ENCODE peak calls at places on chromosome 18, in four cellular contexts. One of them, this sample, is unnamed.

GRCh38 chr18:79393181-79393598 is 2.5 kb upstream of the NFATC1 start:
- DNase-seq in bronchial epithelial cell: no peak
- DNase-seq in AG04450: no peak
- DNase-seq in choroid plexus epithelial cell: no peak
- DNase-seq in this sample: no peak

GRCh38 chr18:48996901-48997463 is 46.2 kb upstream of the SMAD7 start:
- DNase-seq in AG04450: no peak
- DNase-seq in bronchial epithelial cell: peak
- DNase-seq in choroid plexus epithelial cell: peak
- DNase-seq in this sample: peak

GRCh38 chr18:36212301-36212977 is 25.1 kb downstream of the MOCOS start:
- DNase-seq in choroid plexus epithelial cell: peak
- DNase-seq in AG04450: no peak
- DNase-seq in bronchial epithelial cell: no peak
- DNase-seq in this sample: no peak

GRCh38 chr18:34773961-34774754 is 64.1 kb downstream of the DTNA start:
- DNase-seq in choroid plexus epithelial cell: peak
- DNase-seq in AG04450: no peak
- DNase-seq in bronchial epithelial cell: peak
- DNase-seq in this sample: peak

GRCh38 chr18:41767960-41768359 is 187.1 kb upstream of the PIK3C3 start:
- DNase-seq in choroid plexus epithelial cell: peak
- DNase-seq in bronchial epithelial cell: peak
- DNase-seq in AG04450: peak
- DNase-seq in this sample: peak

GRCh38 chr18:56305583-56305982 is 332.8 kb downstream of the TXNL1 start:
- DNase-seq in bronchial epithelial cell: peak
- DNase-seq in AG04450: no peak
- DNase-seq in choroid plexus epithelial cell: no peak
- DNase-seq in this sample: peak

GRCh38 chr18:48326901-48327675 is 82.1 kb downstream of the ZBTB7C start:
- DNase-seq in AG04450: no peak
- DNase-seq in choroid plexus epithelial cell: peak
- DNase-seq in bronchial epithelial cell: peak
- DNase-seq in this sample: peak

GRCh38 chr18:3420919-3421279 is 29.1 kb upstream of the TGIF1 start:
- DNase-seq in bronchial epithelial cell: no peak
- DNase-seq in choroid plexus epithelial cell: no peak
- DNase-seq in AG04450: no peak
- DNase-seq in this sample: no peak

GRCh38 chr18:74806700-74807416 is 209.2 kb downstream of the ZNF407 start:
- DNase-seq in AG04450: peak
- DNase-seq in bronchial epithelial cell: peak
- DNase-seq in choroid plexus epithelial cell: peak
- DNase-seq in this sample: peak

GRCh38 chr18:7084080-7084765 is 33.4 kb downstream of the LAMA1 start:
- DNase-seq in AG04450: peak
- DNase-seq in bronchial epithelial cell: peak
- DNase-seq in choroid plexus epithelial cell: peak
- DNase-seq in this sample: peak

GRCh38 chr18:21163647-21164625 is 52.3 kb upstream of the ROCK1 start:
- DNase-seq in choroid plexus epithelial cell: peak
- DNase-seq in bronchial epithelial cell: peak
- DNase-seq in AG04450: peak
- DNase-seq in this sample: peak

GRCh38 chr18:3525870-3526420 is 76.0 kb downstream of the TGIF1 start:
- DNase-seq in choroid plexus epithelial cell: peak
- DNase-seq in AG04450: no peak
- DNase-seq in bronchial epithelial cell: no peak
- DNase-seq in this sample: no peak

GRCh38 chr18:26215247-26215970 is 10.8 kb upstream of the TAF4B start:
- DNase-seq in bronchial epithelial cell: no peak
- DNase-seq in choroid plexus epithelial cell: no peak
- DNase-seq in AG04450: no peak
- DNase-seq in this sample: no peak

GRCh38 chr18:42078711-42079110 is 123.7 kb downstream of the PIK3C3 start:
- DNase-seq in bronchial epithelial cell: no peak
- DNase-seq in choroid plexus epithelial cell: peak
- DNase-seq in AG04450: peak
- DNase-seq in this sample: no peak

GRCh38 chr18:48872234-48873145 is 78.3 kb downstream of the SMAD7 start:
- DNase-seq in AG04450: no peak
- DNase-seq in bronchial epithelial cell: peak
- DNase-seq in choroid plexus epithelial cell: peak
- DNase-seq in this sample: peak

DNA sequence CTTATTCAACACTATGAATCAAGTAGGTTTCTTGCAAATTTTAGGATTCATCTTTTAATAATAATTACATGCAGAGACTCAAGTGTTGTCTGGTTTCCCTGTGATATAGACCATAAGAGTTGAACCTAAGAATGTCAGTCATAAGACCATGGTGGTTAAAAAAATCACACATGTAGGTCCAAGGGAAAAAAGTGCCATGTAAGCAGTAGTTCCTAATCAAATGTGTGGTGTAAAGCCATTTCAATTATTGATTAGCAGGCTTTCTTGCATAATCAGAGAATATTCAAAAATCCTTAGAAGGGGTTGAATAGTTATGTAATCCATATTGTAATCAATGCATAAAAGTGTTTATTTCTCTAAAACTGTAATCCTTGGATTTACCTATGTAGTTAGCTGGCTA is 93.8 kb downstream of the DCC start:
- DNase-seq in AG04450: no peak
- DNase-seq in choroid plexus epithelial cell: no peak
- DNase-seq in bronchial epithelial cell: no peak
- DNase-seq in this sample: no peak
- TF ChIP-seq CTCF in AG04450: no peak
- TF ChIP-seq CTCF in choroid plexus epithelial cell: no peak
- TF ChIP-seq CTCF in bronchial epithelial cell: no peak
- TF ChIP-seq CTCF in this sample: no peak

DNA sequence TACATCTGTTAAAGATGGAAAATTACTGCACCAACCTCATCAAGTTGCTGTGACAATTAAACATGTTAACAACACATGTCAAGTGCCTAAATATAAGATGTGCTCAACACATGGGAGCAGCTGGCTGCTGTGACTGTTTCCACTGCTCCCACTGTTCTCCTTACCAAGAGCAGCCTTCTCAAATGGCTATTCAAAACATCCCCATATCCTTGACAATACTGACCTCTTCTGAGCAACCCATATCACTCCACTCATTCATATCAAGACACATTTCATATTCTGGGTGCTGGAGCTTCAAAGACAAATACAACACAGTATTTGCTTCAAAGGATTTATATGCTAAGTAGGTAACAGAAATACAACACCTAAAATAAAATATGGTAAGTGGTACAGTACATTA is 60.3 kb downstream of the PIAS2 start:
- DNase-seq in bronchial epithelial cell: no peak
- DNase-seq in choroid plexus epithelial cell: peak
- DNase-seq in AG04450: no peak
- DNase-seq in this sample: no peak
- TF ChIP-seq CTCF in bronchial epithelial cell: no peak
- TF ChIP-seq CTCF in choroid plexus epithelial cell: no peak
- TF ChIP-seq CTCF in AG04450: no peak
- TF ChIP-seq CTCF in this sample: no peak

DNA sequence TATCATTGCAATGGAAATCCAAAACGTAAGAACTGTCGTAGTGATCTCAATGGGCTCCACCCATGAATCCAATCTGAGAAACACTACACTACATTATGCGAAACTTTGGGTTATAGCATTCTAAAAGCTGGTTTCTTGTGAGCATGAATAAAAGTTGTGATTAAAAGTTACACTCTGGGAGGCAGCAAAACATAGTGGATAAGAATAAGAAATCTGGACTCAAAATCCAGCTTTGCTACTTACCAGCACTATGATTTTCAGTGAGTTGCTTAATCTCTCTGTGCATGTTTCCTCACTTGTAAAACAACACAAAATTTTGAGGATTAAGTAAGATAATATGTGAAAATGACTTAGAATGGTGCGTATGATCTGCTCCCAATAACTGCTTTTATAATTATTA is 25.7 kb upstream of the THOC1 start:
- DNase-seq in choroid plexus epithelial cell: peak
- DNase-seq in bronchial epithelial cell: no peak
- DNase-seq in AG04450: no peak
- DNase-seq in this sample: no peak
- TF ChIP-seq CTCF in choroid plexus epithelial cell: peak
- TF ChIP-seq CTCF in bronchial epithelial cell: no peak
- TF ChIP-seq CTCF in AG04450: peak
- TF ChIP-seq CTCF in this sample: no peak

GRCh38 chr18:57856128-57856527 is 53.0 kb upstream of the ATP8B1 start:
- DNase-seq in bronchial epithelial cell: no peak
- DNase-seq in AG04450: no peak
- DNase-seq in choroid plexus epithelial cell: no peak
- DNase-seq in this sample: no peak

GRCh38 chr18:57863706-57864105 is 60.6 kb upstream of the ATP8B1 start:
- DNase-seq in choroid plexus epithelial cell: no peak
- DNase-seq in bronchial epithelial cell: peak
- DNase-seq in AG04450: no peak
- DNase-seq in this sample: no peak

GRCh38 chr18:57854726-57855125 is 51.6 kb upstream of the ATP8B1 start:
- DNase-seq in choroid plexus epithelial cell: no peak
- DNase-seq in AG04450: no peak
- DNase-seq in bronchial epithelial cell: no peak
- DNase-seq in this sample: no peak

GRCh38 chr18:57856707-57857280 is 53.7 kb upstream of the ATP8B1 start:
- DNase-seq in bronchial epithelial cell: no peak
- DNase-seq in choroid plexus epithelial cell: no peak
- DNase-seq in AG04450: no peak
- DNase-seq in this sample: no peak

DNA sequence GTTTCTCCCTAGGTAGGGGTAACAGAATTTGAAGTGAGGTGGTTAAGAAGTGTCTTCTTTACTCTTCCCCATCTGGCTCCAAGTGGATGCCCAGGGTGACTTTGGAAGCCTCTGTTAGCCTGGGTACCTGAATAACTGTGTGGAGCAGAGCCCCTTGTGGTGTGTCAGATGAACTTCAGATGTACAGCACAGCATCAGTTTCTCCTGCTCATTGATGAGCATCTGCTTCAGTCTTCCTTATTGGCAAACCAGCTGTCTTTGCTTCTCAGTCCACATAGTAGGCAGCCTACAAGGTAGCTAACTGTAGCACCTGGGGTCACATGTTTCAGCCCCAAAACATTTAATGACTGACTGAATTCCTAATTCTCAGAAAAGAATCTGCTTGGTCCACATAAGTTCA is 56.2 kb upstream of the ATP8B1 start:
- DNase-seq in bronchial epithelial cell: peak
- DNase-seq in choroid plexus epithelial cell: peak
- DNase-seq in AG04450: no peak
- DNase-seq in this sample: peak
- TF ChIP-seq CTCF in bronchial epithelial cell: peak
- TF ChIP-seq CTCF in choroid plexus epithelial cell: peak
- TF ChIP-seq CTCF in AG04450: peak
- TF ChIP-seq CTCF in this sample: peak

GRCh38 chr18:62569081-62569480 is 46.3 kb downstream of the ZCCHC2 start:
- DNase-seq in bronchial epithelial cell: peak
- DNase-seq in AG04450: no peak
- DNase-seq in choroid plexus epithelial cell: no peak
- DNase-seq in this sample: no peak

GRCh38 chr18:62571037-62571436 is 48.2 kb downstream of the ZCCHC2 start:
- DNase-seq in bronchial epithelial cell: no peak
- DNase-seq in choroid plexus epithelial cell: no peak
- DNase-seq in AG04450: no peak
- DNase-seq in this sample: no peak

GRCh38 chr18:62564044-62564443 is 41.2 kb downstream of the ZCCHC2 start:
- DNase-seq in choroid plexus epithelial cell: no peak
- DNase-seq in AG04450: no peak
- DNase-seq in bronchial epithelial cell: no peak
- DNase-seq in this sample: no peak

GRCh38 chr18:62566818-62567217 is 44.0 kb downstream of the ZCCHC2 start:
- DNase-seq in AG04450: no peak
- DNase-seq in bronchial epithelial cell: no peak
- DNase-seq in choroid plexus epithelial cell: no peak
- DNase-seq in this sample: no peak

GRCh38 chr18:62566199-62566598 is 43.4 kb downstream of the ZCCHC2 start:
- DNase-seq in choroid plexus epithelial cell: peak
- DNase-seq in AG04450: no peak
- DNase-seq in bronchial epithelial cell: no peak
- DNase-seq in this sample: peak
- TF ChIP-seq CTCF in choroid plexus epithelial cell: peak
- TF ChIP-seq CTCF in AG04450: peak
- TF ChIP-seq CTCF in bronchial epithelial cell: no peak
- TF ChIP-seq CTCF in this sample: peak

DNA sequence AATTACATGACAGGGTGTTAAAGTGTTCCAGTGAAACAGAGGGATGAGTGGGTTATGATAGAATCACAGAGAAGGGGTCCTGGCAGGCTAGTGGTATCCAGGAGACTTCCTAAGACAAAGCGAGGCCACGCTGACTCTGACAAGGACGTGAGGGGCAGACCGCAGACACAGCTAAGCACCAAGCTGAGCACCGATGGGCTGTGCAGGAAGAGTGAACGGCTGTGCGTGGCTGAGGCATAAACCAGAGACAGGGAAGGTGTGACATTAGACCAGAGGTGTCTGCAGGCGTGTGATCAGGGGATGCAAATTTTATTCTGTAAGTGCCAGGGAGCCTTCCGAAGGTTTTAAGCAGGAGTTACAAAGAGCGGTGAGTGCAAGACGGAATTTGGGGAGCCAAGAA is 69.9 kb downstream of the PRELID3A start:
- DNase-seq in choroid plexus epithelial cell: no peak
- DNase-seq in bronchial epithelial cell: no peak
- DNase-seq in AG04450: no peak
- DNase-seq in this sample: no peak
- TF ChIP-seq CTCF in choroid plexus epithelial cell: no peak
- TF ChIP-seq CTCF in bronchial epithelial cell: no peak
- TF ChIP-seq CTCF in AG04450: no peak
- TF ChIP-seq CTCF in this sample: no peak

DNA sequence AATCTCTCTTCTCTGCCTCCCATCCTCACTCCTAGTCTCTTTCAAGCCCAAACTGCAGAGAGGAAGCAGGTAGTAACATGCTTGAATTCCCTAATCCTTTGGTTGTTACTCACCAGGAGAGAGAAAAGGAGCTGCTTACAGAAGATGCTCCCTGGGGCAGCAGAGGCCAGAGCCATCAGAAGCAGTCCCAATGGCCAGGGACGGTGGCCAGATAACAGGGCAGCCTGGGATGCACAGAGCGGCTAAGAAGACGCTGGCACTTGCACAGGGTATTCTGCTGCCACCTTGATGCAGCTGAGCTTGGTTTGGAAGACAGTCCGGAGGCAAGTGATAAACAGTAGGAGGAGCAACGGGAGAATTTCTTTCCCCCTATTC is 250 bp downstream of the DSC1 start:
- DNase-seq in bronchial epithelial cell: peak
- DNase-seq in AG04450: no peak
- DNase-seq in choroid plexus epithelial cell: no peak
- DNase-seq in this sample: peak
- TF ChIP-seq CTCF in bronchial epithelial cell: no peak
- TF ChIP-seq CTCF in AG04450: no peak
- TF ChIP-seq CTCF in choroid plexus epithelial cell: no peak
- TF ChIP-seq CTCF in this sample: no peak

This sample was measured in MCF 10A.